ENCODE peak calls at places on chromosomes 16 and 17, in four cellular contexts. D is tibial nerve, I is PC-9, M is Caco-2. C is an unnamed sample.

GRCh38 chr17:27336217-27336616 is 42.3 kb downstream of the WSB1 start:
- DNase-seq in I (no peak), M (no peak), D (no peak), C (no peak)

GRCh38 chr17:19336938-19337711 is 25.4 kb downstream of the B9D1 start:
- DNase-seq in I (no peak), M (no peak), D (no peak), C (no peak)

GRCh38 chr17:73069846-73070245 is 22.6 kb downstream of the SLC39A11 start:
- DNase-seq in M (no peak), D (no peak), I (no peak), C (no peak)

GRCh38 chr16:4227040-4227332 is 14.9 kb downstream of the SRL start:
- DNase-seq in M (no peak), D (no peak), I (no peak), C (no peak)

GRCh38 chr16:704552-705380 is 835 bp downstream of the FBXL16 start:
- DNase-seq in I (no peak), M (no peak), D (no peak), C (no peak)

GRCh38 chr17:47844814-47845453 is 3.9 kb upstream of the SCRN2 start:
- DNase-seq in D (no peak), I (no peak), M (no peak), C (no peak)

GRCh38 chr17:73343739-73344454 is 32.1 kb upstream of the CDC42EP4 start:
- DNase-seq in I (peak), M (no peak), D (no peak), C (no peak)

GRCh38 chr17:19538095-19539039 is 4.7 kb downstream of the SLC47A1 start:
- DNase-seq in D (no peak), M (peak), I (no peak), C (no peak)

GRCh38 chr17:49845210-49845782 is 2.6 kb downstream of the TAC4 start:
- DNase-seq in M (no peak), D (no peak), I (no peak), C (no peak)

GRCh38 chr16:11431915-11432465 is 86.7 kb downstream of the RMI2 start:
- DNase-seq in M (no peak), D (no peak), I (no peak), C (no peak)

GRCh38 chr17:30187528-30187927 is 48.0 kb downstream of the SLC6A4 start:
- DNase-seq in D (no peak), M (no peak), I (no peak), C (no peak)

GRCh38 chr16:66695935-66696668 is 441 bp downstream of the CMTM4 start:
- DNase-seq in M (peak), D (no peak), I (peak), C (no peak)

GRCh38 chr16:88331989-88332920 is 50.5 kb upstream of the ZNF469 start:
- DNase-seq in M (no peak), I (peak), D (peak), C (no peak)

GRCh38 chr16:47976609-47977180 is 179.1 kb downstream of the ABCC12 start:
- DNase-seq in M (no peak), D (no peak), I (no peak), C (no peak)

GRCh38 chr17:17132746-17133145 is 73.4 kb downstream of the PLD6 start:
- DNase-seq in M (no peak), I (no peak), D (no peak), C (no peak)

GRCh38 chr16:15690296-15690695 is 40.3 kb downstream of the NDE1 start:
- DNase-seq in D (no peak), I (no peak), M (no peak), C (no peak)

GRCh38 chr17:41538565-41538991 is 10.5 kb upstream of the KRT19 start:
- DNase-seq in I (no peak), M (no peak), D (no peak), C (no peak)

DNA sequence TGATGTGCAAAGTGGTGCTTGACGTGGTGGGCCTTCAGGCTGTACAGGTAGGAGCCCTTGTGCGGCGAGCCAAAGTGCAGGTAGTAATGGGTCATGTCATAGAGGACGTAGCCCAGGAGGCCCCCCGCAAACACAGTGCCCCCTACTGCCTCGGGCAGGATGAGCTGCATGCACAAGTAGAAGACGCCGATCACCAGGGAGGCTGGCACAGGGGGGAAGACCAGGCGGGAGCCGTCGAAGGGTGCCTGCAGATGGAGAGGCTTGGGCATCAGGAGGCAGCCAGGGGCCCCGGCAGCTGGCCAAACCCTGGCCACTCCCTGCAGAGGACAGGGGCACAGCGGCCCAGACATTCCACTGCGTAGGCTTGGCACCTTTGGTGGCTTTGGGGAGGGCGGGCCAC is 15.7 kb upstream of the MLKL start:
- DNase-seq in I (no peak), D (no peak), M (no peak), C (no peak)
- TF ChIP-seq CTCF in I (no peak), D (no peak), M (no peak), C (no peak)

DNA sequence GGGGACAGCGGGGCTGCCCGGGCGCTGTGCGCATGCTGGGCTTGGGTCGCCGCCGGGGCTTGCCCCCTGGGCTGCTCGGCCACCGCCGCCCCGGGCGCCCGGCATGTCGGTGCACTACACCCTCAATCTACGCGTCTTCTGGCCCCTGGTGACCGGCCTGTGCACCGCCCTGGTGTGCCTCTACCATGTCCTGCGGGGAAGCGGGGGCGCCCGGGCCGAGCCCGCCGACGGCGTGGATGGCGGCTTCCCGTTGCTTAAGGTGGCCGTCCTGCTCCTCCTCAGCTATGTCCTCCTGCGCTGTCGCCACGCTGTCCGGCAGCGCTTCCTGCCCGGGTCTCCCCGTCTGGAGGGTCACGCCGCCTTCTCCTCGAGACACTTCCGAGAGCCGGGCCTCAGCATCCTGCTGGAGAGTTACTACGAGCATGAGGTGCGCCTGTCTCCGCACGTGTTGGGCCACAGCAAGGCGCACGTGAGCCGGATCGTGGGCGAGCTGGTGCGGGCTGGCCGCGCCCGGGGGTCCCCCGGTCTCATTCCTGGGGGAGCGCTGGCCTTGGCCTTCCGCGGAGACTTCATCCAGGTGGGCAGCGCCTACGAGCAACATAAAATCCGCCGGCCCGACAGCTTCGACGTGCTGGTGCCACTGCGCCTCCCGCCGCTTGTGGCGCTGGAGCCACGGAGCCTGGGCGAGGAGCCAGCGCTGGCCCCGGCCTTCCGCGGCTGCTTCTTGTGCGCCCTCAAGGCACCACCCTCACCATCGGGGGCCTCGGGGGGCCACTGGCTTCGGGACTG is 789 bp downstream of the ITPRIPL2 start:
- DNase-seq in I (peak), M (peak), D (peak), C (no peak)
- TF ChIP-seq CTCF in I (no peak), M (no peak), D (no peak), C (no peak)

GRCh38 chr17:82092094-82092586 is 5.9 kb downstream of the FASN start:
- DNase-seq in D (no peak), M (no peak), I (no peak), C (no peak)
- TF ChIP-seq CTCF in D (no peak), M (no peak), I (no peak), C (no peak)

GRCh38 chr17:63295839-63296590 is 150.1 kb downstream of the CYB561 start:
- DNase-seq in D (no peak), I (no peak), M (no peak), C (no peak)
- TF ChIP-seq CTCF in D (no peak), I (no peak), M (no peak), C (no peak)

GRCh38 chr16:70644763-70645597 is 1.4 kb upstream of the IL34 start:
- DNase-seq in I (no peak), M (peak), D (no peak), C (no peak)
- TF ChIP-seq CTCF in I (no peak), M (peak), D (no peak), C (no peak)

GRCh38 chr17:35537569-35538209 is at the start of gene SLFN12L:
- DNase-seq in I (no peak), M (no peak), D (no peak), C (no peak)

GRCh38 chr17:35540589-35541404 is 3.3 kb upstream of the SLFN12L start:
- DNase-seq in D (peak), M (no peak), I (no peak), C (no peak)

GRCh38 chr17:35541434-35541833 is 4.0 kb upstream of the SLFN12L start:
- DNase-seq in M (no peak), I (no peak), D (no peak), C (no peak)

GRCh38 chr17:35536664-35537160 is 766 bp downstream of the SLFN12L start:
- DNase-seq in M (no peak), D (no peak), I (no peak), C (no peak)

GRCh38 chr17:35539659-35540026 is 2.2 kb upstream of the SLFN12L start:
- DNase-seq in I (no peak), M (no peak), D (no peak), C (no peak)
- TF ChIP-seq CTCF in I (peak), M (no peak), D (no peak), C (no peak)

DNA sequence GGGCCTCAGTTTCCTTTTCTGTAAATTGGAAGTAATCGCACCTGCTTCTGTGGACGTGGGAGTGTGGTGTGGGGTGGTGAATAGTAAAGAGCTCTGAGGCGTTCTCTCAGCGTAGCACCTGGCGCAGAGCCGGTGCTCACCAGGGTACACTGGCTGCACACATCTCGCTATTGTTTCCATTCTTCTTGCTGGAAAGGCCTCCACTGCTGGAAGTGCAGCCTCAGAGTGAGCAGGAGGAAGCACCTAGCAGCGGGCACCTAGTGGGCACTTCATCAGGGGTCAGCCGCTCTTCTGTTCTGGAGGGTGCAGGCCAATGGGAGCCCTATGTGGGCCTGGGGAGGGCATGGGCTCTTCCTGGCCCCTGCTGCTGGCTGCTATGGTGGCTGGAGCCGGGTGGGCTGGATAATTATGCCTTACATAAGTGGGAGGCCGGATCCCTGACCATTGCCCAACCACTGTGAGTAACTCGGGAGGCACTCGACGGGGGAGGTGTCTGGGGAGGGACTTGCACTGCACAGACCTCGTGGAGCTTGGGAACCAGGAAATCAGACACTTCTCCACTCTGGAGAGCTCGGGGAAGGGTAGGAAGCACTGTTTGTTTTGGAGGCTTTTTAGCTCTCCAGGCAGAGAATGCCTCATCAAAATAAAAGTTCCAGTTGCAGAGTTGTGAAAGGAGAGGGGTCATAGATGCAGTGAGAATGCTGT is 1.7 kb downstream of the MAP2K3 start:
- DNase-seq in M (peak), D (peak), I (peak), C (no peak)
- TF ChIP-seq CTCF in M (no peak), D (no peak), I (no peak), C (no peak)